ENCODE peak calls at places on chromosomes 5 and 9, in seven cellular contexts. E is lung microvascular endothelial cell, H is amygdala, D is fibroblast of the aortic adventitia, L is hepatic stellate cell, G is ELR, X is KBM-7. Z is an unnamed sample.

GRCh38 chr9:89096807-89097206 is 81.8 kb downstream of the SHC3 start:
- DNase-seq in E (no peak), H (no peak), D (no peak), L (no peak), G (no peak), X (no peak), Z (no peak)

GRCh38 chr9:123412171-123412820 is 56.3 kb downstream of the CRB2 start:
- DNase-seq in E (no peak), H (no peak), D (no peak), L (no peak), G (no peak), X (no peak), Z (no peak)

GRCh38 chr9:114220129-114220541 is 64.8 kb downstream of the COL27A1 start:
- DNase-seq in E (no peak), H (no peak), D (no peak), L (peak; percentile 60), G (peak; percentile 28), X (no peak), Z (no peak)

GRCh38 chr5:130981663-130982062 is 183.4 kb downstream of the HINT1 start:
- DNase-seq in E (no peak), H (no peak), D (no peak), L (no peak), G (no peak), X (no peak), Z (no peak)

GRCh38 chr9:100432736-100433135 is 5.8 kb downstream of the MSANTD3 start:
- DNase-seq in E (no peak), H (no peak), D (no peak), L (no peak), G (no peak), X (no peak), Z (no peak)

GRCh38 chr5:142587354-142587965 is 98.4 kb downstream of the FGF1 start:
- DNase-seq in E (peak; percentile 61), H (no peak), D (peak; percentile 49), L (no peak), G (peak; percentile 78), X (peak; percentile 19), Z (peak; percentile 61)

GRCh38 chr9:68610016-68610415 is 69.3 kb upstream of the TMEM252 start:
- DNase-seq in E (no peak), H (no peak), D (no peak), L (no peak), G (no peak), X (no peak), Z (no peak)

GRCh38 chr9:93302586-93303257 is 118.8 kb downstream of the WNK2 start:
- DNase-seq in E (peak; percentile 76), H (no peak), D (peak; percentile 56), L (peak; percentile 70), G (peak; percentile 73), X (peak; percentile 74), Z (peak; percentile 79)

GRCh38 chr5:151597749-151598148 is 6.6 kb upstream of the FAT2 start:
- DNase-seq in E (no peak), H (no peak), D (no peak), L (no peak), G (no peak), X (no peak), Z (peak; percentile 41)

GRCh38 chr9:128634651-128635262 is 21.9 kb downstream of the DYNC2I2 start:
- DNase-seq in E (no peak), H (no peak), D (no peak), L (no peak), G (no peak), X (no peak), Z (no peak)

GRCh38 chr5:173775692-173776135 is 112.4 kb upstream of the CPEB4 start:
- DNase-seq in E (no peak), H (no peak), D (no peak), L (no peak), G (no peak), X (peak; percentile 35), Z (peak; percentile 82)

GRCh38 chr5:143601357-143601756 is 197.9 kb upstream of the NR3C1 start:
- DNase-seq in E (no peak), H (no peak), D (no peak), L (no peak), G (no peak), X (no peak), Z (no peak)

GRCh38 chr9:89684218-89684617 is 79.4 kb downstream of the GADD45G start:
- DNase-seq in E (no peak), H (no peak), D (no peak), L (no peak), G (no peak), X (no peak), Z (no peak)

GRCh38 chr5:66560371-66560770 is 35.8 kb upstream of the MAST4 start:
- DNase-seq in E (no peak), H (no peak), D (no peak), L (no peak), G (no peak), X (no peak), Z (no peak)

GRCh38 chr5:1673042-1673674 is 126.5 kb downstream of the MRPL36 start:
- DNase-seq in E (peak; percentile 33), H (no peak), D (peak; percentile 6), L (no peak), G (no peak), X (no peak), Z (no peak)

GRCh38 chr5:129051283-129051682 is 43.3 kb upstream of the ISOC1 start:
- DNase-seq in E (no peak), H (no peak), D (no peak), L (no peak), G (no peak), X (no peak), Z (no peak)

GRCh38 chr5:95959964-95960801 is 1.5 kb downstream of the ELL2 start:
- DNase-seq in E (peak; percentile 50), H (no peak), D (peak; percentile 69), L (peak; percentile 38), G (peak; percentile 66), X (no peak), Z (peak; percentile 19)

GRCh38 chr5:111792659-111793058 is 35.7 kb upstream of the NREP start:
- DNase-seq in E (no peak), H (no peak), D (peak; percentile 47), L (no peak), G (peak; percentile 4), X (no peak), Z (no peak)

GRCh38 chr5:135441256-135441915 is 5.8 kb downstream of the DCANP1 start:
- DNase-seq in E (no peak), H (no peak), D (peak; percentile 25), L (no peak), G (no peak), X (peak; percentile 70), Z (peak; percentile 63)

GRCh38 chr5:36876965-36877666 is 547 bp downstream of the NIPBL start:
- DNase-seq in E (peak; percentile 65), H (peak; percentile 62), D (peak; percentile 62), L (peak; percentile 35), G (peak; percentile 70), X (peak; percentile 74), Z (peak; percentile 79)

GRCh38 chr5:141490771-141491170 is 1.9 kb downstream of the PCDHGC5 start:
- DNase-seq in E (no peak), H (no peak), D (no peak), L (no peak), G (no peak), X (no peak), Z (no peak)

GRCh38 chr5:110817437-110817836 is 78.6 kb downstream of the SLC25A46 start:
- DNase-seq in E (peak; percentile 72), H (no peak), D (peak; percentile 73), L (no peak), G (peak; percentile 27), X (no peak), Z (no peak)

GRCh38 chr9:27672730-27673129 is 99.4 kb upstream of the C9orf72 start:
- DNase-seq in E (no peak), H (no peak), D (no peak), L (no peak), G (no peak), X (no peak), Z (no peak)

GRCh38 chr9:93134018-93134739 is at the start of gene NINJ1:
- DNase-seq in E (peak; percentile 74), H (peak; percentile 74), D (peak; percentile 71), L (peak; percentile 96), G (peak; percentile 76), X (peak; percentile 74), Z (peak; percentile 77)

GRCh38 chr9:79800578-79800977 is 228.8 kb downstream of the TLE4 start:
- DNase-seq in E (no peak), H (no peak), D (peak; percentile 28), L (no peak), G (no peak), X (no peak), Z (no peak)

GRCh38 chr9:129524848-129525345 is 96.0 kb downstream of the C9orf50 start:
- DNase-seq in E (no peak), H (no peak), D (no peak), L (no peak), G (no peak), X (no peak), Z (no peak)

Z was measured in NB4.